ENCODE peak calls at places on chromosomes 13 and 19, in seven cellular contexts. One of them, this sample, is unnamed.

GRCh38 chr13:43848250-43848649 is 31.3 kb downstream of the CCDC122 start:
- DNase-seq in stimulated activated CD8-positive, alpha-beta memory T cell treated with anti-CD3 and anti-CD28 coated beads, Interleukin-2, amount 100 ng/mL, for 1 hour: no peak
- DNase-seq in COR-L47: no peak
- DNase-seq in amygdala: no peak
- DNase-seq in GM04503: peak
- DNase-seq in cardiac muscle cell: peak
- DNase-seq in left ventricle myocardium inferior: no peak
- DNase-seq in this sample: no peak

GRCh38 chr19:18776288-18776594 is 14.9 kb downstream of the COMP start:
- DNase-seq in stimulated activated CD8-positive, alpha-beta memory T cell treated with anti-CD3 and anti-CD28 coated beads, Interleukin-2, amount 100 ng/mL, for 1 hour: no peak
- DNase-seq in COR-L47: no peak
- DNase-seq in amygdala: no peak
- DNase-seq in GM04503: no peak
- DNase-seq in cardiac muscle cell: peak
- DNase-seq in left ventricle myocardium inferior: no peak
- DNase-seq in this sample: no peak

GRCh38 chr13:102948006-102948405 is 102.2 kb downstream of the ERCC5 start:
- DNase-seq in stimulated activated CD8-positive, alpha-beta memory T cell treated with anti-CD3 and anti-CD28 coated beads, Interleukin-2, amount 100 ng/mL, for 1 hour: no peak
- DNase-seq in COR-L47: peak
- DNase-seq in amygdala: peak
- DNase-seq in GM04503: no peak
- DNase-seq in cardiac muscle cell: peak
- DNase-seq in left ventricle myocardium inferior: no peak
- DNase-seq in this sample: peak

GRCh38 chr19:58097349-58097748 is 682 bp downstream of the ZSCAN18 start:
- DNase-seq in stimulated activated CD8-positive, alpha-beta memory T cell treated with anti-CD3 and anti-CD28 coated beads, Interleukin-2, amount 100 ng/mL, for 1 hour: no peak
- DNase-seq in COR-L47: no peak
- DNase-seq in amygdala: no peak
- DNase-seq in GM04503: no peak
- DNase-seq in cardiac muscle cell: no peak
- DNase-seq in left ventricle myocardium inferior: no peak
- DNase-seq in this sample: no peak

GRCh38 chr19:47176627-47177090 is 46.0 kb downstream of the SAE1 start:
- DNase-seq in stimulated activated CD8-positive, alpha-beta memory T cell treated with anti-CD3 and anti-CD28 coated beads, Interleukin-2, amount 100 ng/mL, for 1 hour: no peak
- DNase-seq in COR-L47: no peak
- DNase-seq in amygdala: no peak
- DNase-seq in GM04503: peak
- DNase-seq in cardiac muscle cell: peak
- DNase-seq in left ventricle myocardium inferior: no peak
- DNase-seq in this sample: no peak

GRCh38 chr13:49183672-49184315 is 36.3 kb upstream of the MLNR start:
- DNase-seq in stimulated activated CD8-positive, alpha-beta memory T cell treated with anti-CD3 and anti-CD28 coated beads, Interleukin-2, amount 100 ng/mL, for 1 hour: no peak
- DNase-seq in COR-L47: no peak
- DNase-seq in amygdala: no peak
- DNase-seq in GM04503: no peak
- DNase-seq in cardiac muscle cell: peak
- DNase-seq in left ventricle myocardium inferior: no peak
- DNase-seq in this sample: no peak

GRCh38 chr19:10228925-10229324 is 2.2 kb downstream of the S1PR2 start:
- DNase-seq in stimulated activated CD8-positive, alpha-beta memory T cell treated with anti-CD3 and anti-CD28 coated beads, Interleukin-2, amount 100 ng/mL, for 1 hour: no peak
- DNase-seq in COR-L47: peak
- DNase-seq in amygdala: no peak
- DNase-seq in GM04503: no peak
- DNase-seq in cardiac muscle cell: peak
- DNase-seq in left ventricle myocardium inferior: no peak
- DNase-seq in this sample: peak

GRCh38 chr19:43765109-43765876 is 10.5 kb upstream of the SMG9 start:
- DNase-seq in stimulated activated CD8-positive, alpha-beta memory T cell treated with anti-CD3 and anti-CD28 coated beads, Interleukin-2, amount 100 ng/mL, for 1 hour: peak
- DNase-seq in COR-L47: no peak
- DNase-seq in amygdala: no peak
- DNase-seq in GM04503: peak
- DNase-seq in cardiac muscle cell: peak
- DNase-seq in left ventricle myocardium inferior: no peak
- DNase-seq in this sample: no peak

GRCh38 chr19:55156202-55157063 is 1.1 kb downstream of the TNNI3 start:
- DNase-seq in stimulated activated CD8-positive, alpha-beta memory T cell treated with anti-CD3 and anti-CD28 coated beads, Interleukin-2, amount 100 ng/mL, for 1 hour: peak
- DNase-seq in COR-L47: no peak
- DNase-seq in amygdala: no peak
- DNase-seq in GM04503: no peak
- DNase-seq in cardiac muscle cell: peak
- DNase-seq in left ventricle myocardium inferior: peak
- DNase-seq in this sample: peak

GRCh38 chr19:4139614-4140236 is 13.7 kb upstream of the CREB3L3 start:
- DNase-seq in stimulated activated CD8-positive, alpha-beta memory T cell treated with anti-CD3 and anti-CD28 coated beads, Interleukin-2, amount 100 ng/mL, for 1 hour: peak
- DNase-seq in COR-L47: peak
- DNase-seq in amygdala: peak
- DNase-seq in GM04503: no peak
- DNase-seq in cardiac muscle cell: peak
- DNase-seq in left ventricle myocardium inferior: peak
- DNase-seq in this sample: peak

GRCh38 chr13:43195112-43195511 is 171.7 kb downstream of the DNAJC15 start:
- DNase-seq in stimulated activated CD8-positive, alpha-beta memory T cell treated with anti-CD3 and anti-CD28 coated beads, Interleukin-2, amount 100 ng/mL, for 1 hour: no peak
- DNase-seq in COR-L47: no peak
- DNase-seq in amygdala: no peak
- DNase-seq in GM04503: no peak
- DNase-seq in cardiac muscle cell: no peak
- DNase-seq in left ventricle myocardium inferior: no peak
- DNase-seq in this sample: no peak